ENCODE peak calls at places on chromosome 6, in five cellular contexts. Y is lower lobe of right lung; S is vagina; G is aorta; T is CD8-positive, alpha-beta T cell. V is an unnamed sample. For H3K4me1, the result is how much of the 10 kb centered on the place peaks cover.

GRCh38 chr6:52293067-52293466 is 8.5 kb upstream of the MCM3 start:
- DNase-seq in T (no peak), Y (no peak), S (no peak), G (no peak), V (no peak)

GRCh38 chr6:11366183-11366933 is 133.9 kb upstream of the NEDD9 start:
- DNase-seq in S (no peak), T (no peak), Y (no peak), G (no peak), V (peak)

GRCh38 chr6:114362957-114363356 is 20.1 kb upstream of the HS3ST5 start:
- DNase-seq in Y (no peak), S (no peak), T (no peak), G (no peak), V (no peak)

GRCh38 chr6:152089992-152090391 is 282.5 kb downstream of the ESR1 start:
- DNase-seq in Y (no peak), T (no peak), S (peak), G (peak), V (no peak)

GRCh38 chr6:140346461-140346860 is 972.0 kb upstream of the CITED2 start:
- DNase-seq in T (no peak), G (no peak), S (no peak), Y (no peak), V (no peak)

GRCh38 chr6:43740961-43741764 is 28.8 kb upstream of the VEGFA start:
- DNase-seq in S (no peak), G (no peak), T (no peak), Y (no peak), V (no peak)

GRCh38 chr6:44498436-44498835 is 110.9 kb downstream of the CDC5L start:
- DNase-seq in G (no peak), Y (no peak), S (peak), T (no peak), V (no peak)

GRCh38 chr6:158707120-158707519 is 57.3 kb downstream of the SYTL3 start:
- DNase-seq in Y (peak), T (no peak), S (no peak), G (no peak), V (no peak)

GRCh38 chr6:25630508-25631229 is 21.3 kb upstream of the SCGN start:
- DNase-seq in G (no peak), T (no peak), S (no peak), Y (no peak), V (no peak)

GRCh38 chr6:112215901-112216300 is 38.5 kb downstream of the LAMA4 start:
- DNase-seq in Y (no peak), G (no peak), S (no peak), T (no peak), V (no peak)
- H3K4me1 ChIP-seq in Y (half or more), G (under half), S (under half), T (under half), V (under half)

DNA sequence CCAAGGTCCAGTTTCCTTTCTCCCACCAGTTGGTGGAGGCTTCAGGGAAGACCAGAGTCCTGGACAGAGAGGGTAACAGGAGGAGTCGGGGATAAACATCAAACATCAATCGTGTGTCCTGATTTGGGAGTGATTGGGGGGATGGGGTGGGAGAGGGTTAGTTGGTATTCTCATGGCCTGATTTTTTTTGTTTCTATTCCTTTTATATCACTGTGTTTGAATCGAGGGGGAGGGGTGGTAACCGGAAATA is 365 bp upstream of the HSD17B8 start:
- DNase-seq in S (no peak), T (no peak), Y (no peak), G (no peak), V (no peak)
- H3K27ac ChIP-seq in S (peak), T (peak), Y (no peak), G (no peak), V (peak)

DNA sequence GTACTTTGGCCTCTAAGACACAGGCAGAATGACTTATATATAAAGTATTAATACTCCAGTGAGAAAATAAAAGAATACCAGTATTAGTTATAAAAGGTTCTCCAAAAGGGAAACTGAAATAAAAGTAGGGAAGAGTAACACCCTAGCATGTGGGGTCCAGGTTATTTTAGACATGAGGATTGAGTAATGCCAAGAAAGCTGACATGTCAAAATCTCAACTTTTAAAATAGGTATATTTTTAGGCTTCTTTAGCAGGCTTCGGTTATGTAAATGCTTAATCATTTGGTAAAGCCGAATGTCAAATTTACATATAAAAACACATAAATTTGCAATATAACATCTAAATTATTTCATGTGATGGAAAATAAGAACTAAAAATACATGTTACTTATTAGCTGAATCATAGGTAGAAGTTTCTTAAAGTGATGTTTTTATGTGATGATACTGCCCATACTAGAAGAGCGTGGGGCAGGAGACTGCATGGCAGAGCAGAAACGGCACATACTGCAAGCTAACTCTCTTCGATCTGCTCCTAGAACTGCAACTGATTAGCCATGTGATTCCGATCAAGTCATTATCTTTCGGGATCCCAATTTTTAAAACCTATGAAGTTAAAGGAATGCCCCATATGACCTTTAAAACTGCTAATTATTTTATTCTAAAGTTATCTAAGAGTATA is 129.4 kb upstream of the DST start:
- DNase-seq in T (no peak), G (no peak), Y (no peak), S (no peak), V (no peak)
- H3K4me1 ChIP-seq in T (under half), G (under half), Y (under half), S (under half), V (under half)

DNA sequence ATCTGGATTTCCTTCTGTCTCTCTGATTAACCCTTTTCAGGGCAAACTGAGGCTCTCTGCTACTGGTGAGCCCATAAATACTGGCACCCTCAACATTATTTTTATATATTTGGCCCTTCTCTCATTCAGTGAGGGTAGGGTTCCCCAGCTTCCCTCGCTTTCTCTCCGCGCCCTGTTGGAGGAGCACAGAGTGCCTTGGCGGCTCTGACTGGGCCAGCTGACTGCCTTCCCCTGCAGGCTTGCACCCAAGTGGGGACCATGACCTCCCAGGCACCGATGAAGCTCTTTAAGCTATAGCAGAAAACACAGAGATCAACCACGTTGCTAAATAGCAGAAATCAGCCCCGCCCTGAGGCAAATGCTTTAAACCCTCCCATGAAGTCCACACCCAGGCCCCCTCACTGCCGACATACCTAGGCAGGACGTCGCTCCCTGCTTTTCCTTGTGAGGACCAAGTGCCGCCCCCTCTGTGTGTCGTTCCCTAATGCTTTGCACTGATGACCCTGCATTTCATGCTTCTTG is 105.0 kb downstream of the HUS1B start:
- DNase-seq in S (no peak), G (no peak), T (no peak), Y (no peak), V (no peak)
- H3K27ac ChIP-seq in S (no peak), G (no peak), T (no peak), Y (no peak), V (no peak)

DNA sequence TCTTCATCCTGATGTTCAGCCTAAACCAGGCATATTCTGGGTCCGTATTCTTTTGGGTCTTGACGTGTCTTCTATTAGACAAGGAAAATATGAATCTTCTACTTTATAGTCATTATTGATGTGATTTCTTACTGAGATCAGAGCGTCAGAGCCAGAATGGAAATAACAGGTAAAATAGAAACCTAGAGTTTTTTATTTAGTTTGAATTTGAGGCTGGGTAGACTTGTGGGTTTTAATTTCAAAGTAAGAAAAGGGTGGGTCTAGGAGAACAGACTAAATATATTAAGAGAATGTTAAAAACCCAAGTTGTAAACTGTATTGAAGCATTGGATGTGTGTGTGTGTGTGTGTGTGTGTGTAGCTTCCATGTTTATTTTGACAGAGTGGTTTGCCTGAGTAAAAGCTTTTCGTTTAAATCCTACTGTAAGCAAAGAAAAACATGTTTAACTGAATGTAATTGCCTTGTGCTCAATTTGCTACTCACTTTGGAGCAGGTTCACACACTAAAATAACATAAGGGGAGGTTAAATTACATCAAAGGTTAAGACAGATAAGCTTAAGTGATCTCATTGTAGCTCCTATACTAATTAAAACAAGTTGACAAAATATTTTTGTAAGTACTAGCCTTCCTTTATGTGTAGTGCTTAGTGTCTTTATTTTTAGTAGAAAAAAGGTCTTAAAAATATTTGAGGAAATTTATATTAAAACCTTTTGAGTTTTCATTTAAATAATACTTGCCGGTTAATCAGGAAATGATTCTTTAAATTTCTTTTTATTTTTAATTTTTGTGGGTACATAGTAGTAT is 17.4 kb downstream of the HECA start:
- DNase-seq in S (no peak), Y (no peak), G (no peak), T (no peak), V (no peak)
- H3K4me1 ChIP-seq in S (half or more), Y (half or more), G (under half), T (half or more), V (half or more)